ENCODE peak calls at places on chromosomes 11 and 22, in seven cellular contexts. V, W, U, S, H, K and N are unnamed samples.

GRCh38 chr11:71078482-71078881 is 173.9 kb downstream of the SHANK2 start:
- DNase-seq in V (no peak), W (no peak), U (no peak), S (no peak), H (no peak), K (no peak), N (no peak)

GRCh38 chr11:69301491-69302401 is 7.8 kb downstream of the MYEOV start:
- DNase-seq in V (no peak), W (no peak), U (no peak), S (no peak), H (peak), K (no peak), N (no peak)

GRCh38 chr22:23386822-23387580 is 193.1 kb downstream of the IGLL1 start:
- DNase-seq in V (no peak), W (no peak), U (no peak), S (no peak), H (no peak), K (no peak), N (no peak)

GRCh38 chr22:27853404-27853803 is 51.8 kb upstream of the MN1 start:
- DNase-seq in V (no peak), W (no peak), U (no peak), S (no peak), H (no peak), K (no peak), N (no peak)

GRCh38 chr11:104105155-104105554 is 58.8 kb downstream of the PDGFD start:
- DNase-seq in V (no peak), W (no peak), U (no peak), S (no peak), H (no peak), K (no peak), N (no peak)

GRCh38 chr11:102791271-102792036 is 6.5 kb downstream of the MMP1 start:
- DNase-seq in V (no peak), W (no peak), U (no peak), S (no peak), H (no peak), K (no peak), N (no peak)

GRCh38 chr22:34105461-34106062 is 185.3 kb upstream of the LARGE1 start:
- DNase-seq in V (peak), W (peak), U (no peak), S (peak), H (no peak), K (no peak), N (peak)

GRCh38 chr22:49966041-49966715 is 5.6 kb downstream of the PIM3 start:
- DNase-seq in V (no peak), W (no peak), U (peak), S (no peak), H (no peak), K (no peak), N (no peak)

GRCh38 chr11:44561275-44561781 is 4.1 kb upstream of the CD82 start:
- DNase-seq in V (no peak), W (no peak), U (no peak), S (no peak), H (peak), K (no peak), N (no peak)

GRCh38 chr11:92886243-92886905 is 83.1 kb upstream of the MTNR1B start:
- DNase-seq in V (no peak), W (peak), U (no peak), S (no peak), H (peak), K (no peak), N (peak)

GRCh38 chr11:111978028-111978771 is 41.1 kb downstream of the DIXDC1 start:
- DNase-seq in V (peak), W (no peak), U (no peak), S (peak), H (peak), K (no peak), N (no peak)